ENCODE peak calls at places on chromosomes 2 and 18, in ten cellular contexts. M is aorta; W is left lobe of liver; A is activated CD8-positive, alpha-beta T cell treated with anti-CD3 and anti-CD28 coated beads, Interleukin-2, amount 10 ng/mL, durations not matched to agents 7 days and 5 days; Y is naive thymus-derived CD4-positive, alpha-beta T cell; P is upper lobe of right lung; G is natural killer cell; E is PC-3; S is T-helper 17 cell; O is memory B cell. L is an unnamed sample.

GRCh38 chr18:11761553-11761952 is 72.5 kb downstream of the GNAL start:
- ATAC-seq in Y (no peak), O (no peak), E (peak), P (no peak), M (no peak), A (no peak), S (no peak), W (no peak), G (no peak), L (no peak)

GRCh38 chr2:41870948-41871522 is 176.8 kb upstream of the PKDCC start:
- ATAC-seq in E (no peak), A (no peak), S (no peak), W (no peak), Y (no peak), M (peak), O (no peak), G (no peak), P (no peak), L (no peak)

GRCh38 chr2:206305523-206306245 is 31.2 kb downstream of the ZDBF2 start:
- ATAC-seq in W (no peak), O (no peak), A (no peak), S (no peak), Y (no peak), P (no peak), E (no peak), G (no peak), M (no peak), L (no peak)

GRCh38 chr2:144213797-144214196 is 306.1 kb downstream of the ZEB2 start:
- ATAC-seq in W (no peak), O (no peak), M (no peak), G (no peak), A (no peak), Y (no peak), P (no peak), E (no peak), S (no peak), L (no peak)

GRCh38 chr2:241931084-241931975 is 61.8 kb downstream of the RTP5 start:
- ATAC-seq in O (no peak), W (no peak), Y (no peak), M (no peak), P (peak), G (no peak), E (no peak), A (no peak), S (no peak), L (no peak)

GRCh38 chr2:85455552-85456090 is 37.1 kb downstream of the SH2D6 start:
- ATAC-seq in S (no peak), Y (no peak), P (no peak), E (no peak), W (no peak), M (no peak), G (no peak), A (no peak), O (no peak), L (no peak)

GRCh38 chr2:184326076-184326475 is 272.3 kb upstream of the ZNF804A start:
- ATAC-seq in E (no peak), G (no peak), S (no peak), A (no peak), Y (no peak), P (no peak), O (no peak), W (no peak), M (no peak), L (no peak)

GRCh38 chr2:217890445-217890844 is 112.3 kb downstream of the TNS1 start:
- ATAC-seq in S (no peak), E (no peak), A (no peak), P (peak), W (peak), Y (no peak), M (peak), O (no peak), G (no peak), L (peak)

GRCh38 chr2:232980683-232981082 is 32.4 kb downstream of the NGEF start:
- ATAC-seq in E (peak), M (no peak), A (no peak), G (no peak), W (no peak), S (no peak), P (no peak), O (no peak), Y (no peak), L (peak)

GRCh38 chr18:57791192-57791591 is 11.9 kb downstream of the ATP8B1 start:
- ATAC-seq in P (no peak), A (no peak), M (no peak), G (no peak), W (no peak), Y (no peak), S (no peak), E (no peak), O (no peak), L (no peak)

GRCh38 chr2:49131801-49132200 is 22.5 kb downstream of the FSHR start:
- ATAC-seq in Y (no peak), M (no peak), S (no peak), E (no peak), O (no peak), P (no peak), W (no peak), G (no peak), A (no peak), L (no peak)

GRCh38 chr2:203951366-203951902 is 14.9 kb downstream of the ICOS start:
- ATAC-seq in E (no peak), G (peak), Y (peak), P (no peak), W (no peak), S (peak), M (no peak), A (peak), O (no peak), L (no peak)

GRCh38 chr2:42116195-42117181 is 52.7 kb upstream of the EML4 start:
- ATAC-seq in P (no peak), O (no peak), G (no peak), Y (no peak), W (peak), E (no peak), S (no peak), M (no peak), A (no peak), L (no peak)

GRCh38 chr18:13175266-13175665 is 43.3 kb upstream of the LDLRAD4 start:
- ATAC-seq in Y (no peak), O (no peak), A (no peak), W (peak), P (no peak), G (no peak), E (no peak), S (no peak), M (peak), L (no peak)

GRCh38 chr2:109604597-109604996 is 9.2 kb downstream of the SEPTIN10 start:
- ATAC-seq in S (no peak), E (peak), Y (no peak), G (no peak), P (peak), M (no peak), W (peak), O (no peak), A (no peak), L (peak)